ENCODE peak calls at places on chromosomes 6 and 20, in six cellular contexts. One of them, this sample, is unnamed.
A peak's percentile ranks its signal among the peaks of the same experiment; 100 is the strongest.

GRCh38 chr6:124661231-124661630 is 301.0 kb upstream of the RNF217 start:
- DNase-seq in fibroblast of mammary gland: no peak
- DNase-seq in glutamatergic neuron: no peak
- DNase-seq in HFF-Myc: no peak
- DNase-seq in tibial artery: no peak
- DNase-seq in choroid plexus epithelial cell: no peak
- DNase-seq in this sample: no peak

GRCh38 chr6:15370730-15371129 is 124.9 kb downstream of the JARID2 start:
- DNase-seq in fibroblast of mammary gland: no peak
- DNase-seq in glutamatergic neuron: no peak
- DNase-seq in HFF-Myc: no peak
- DNase-seq in tibial artery: no peak
- DNase-seq in choroid plexus epithelial cell: no peak
- DNase-seq in this sample: no peak

GRCh38 chr6:32432050-32432450 is 7.6 kb upstream of the HLA-DRA start:
- DNase-seq in fibroblast of mammary gland: peak; percentile 53
- DNase-seq in glutamatergic neuron: no peak
- DNase-seq in HFF-Myc: no peak
- DNase-seq in tibial artery: no peak
- DNase-seq in choroid plexus epithelial cell: peak; percentile 64
- DNase-seq in this sample: peak; percentile 63

GRCh38 chr20:59955131-59955796 is 3.0 kb upstream of the CDH26 start:
- DNase-seq in fibroblast of mammary gland: peak; percentile 8
- DNase-seq in glutamatergic neuron: no peak
- DNase-seq in HFF-Myc: no peak
- DNase-seq in tibial artery: no peak
- DNase-seq in choroid plexus epithelial cell: peak; percentile 27
- DNase-seq in this sample: peak; percentile 10

GRCh38 chr6:113381957-113382356 is 475.2 kb upstream of the MARCKS start:
- DNase-seq in fibroblast of mammary gland: peak; percentile 76
- DNase-seq in glutamatergic neuron: no peak
- DNase-seq in HFF-Myc: peak; percentile 56
- DNase-seq in tibial artery: peak; percentile 51
- DNase-seq in choroid plexus epithelial cell: peak; percentile 94
- DNase-seq in this sample: peak; percentile 91

GRCh38 chr20:51447097-51447764 is 95.3 kb downstream of the NFATC2 start:
- DNase-seq in fibroblast of mammary gland: peak; percentile 99
- DNase-seq in glutamatergic neuron: no peak
- DNase-seq in HFF-Myc: peak; percentile 93
- DNase-seq in tibial artery: peak; percentile 77
- DNase-seq in choroid plexus epithelial cell: peak; percentile 84
- DNase-seq in this sample: peak; percentile 96

GRCh38 chr6:85452441-85452881 is 2.6 kb downstream of the NT5E start:
- DNase-seq in fibroblast of mammary gland: peak; percentile 93
- DNase-seq in glutamatergic neuron: no peak
- DNase-seq in HFF-Myc: peak; percentile 90
- DNase-seq in tibial artery: no peak
- DNase-seq in choroid plexus epithelial cell: peak; percentile 92
- DNase-seq in this sample: peak; percentile 59

GRCh38 chr20:23050847-23051627 is 1.6 kb upstream of the THBD start:
- DNase-seq in fibroblast of mammary gland: peak; percentile 87
- DNase-seq in glutamatergic neuron: peak; percentile 81
- DNase-seq in HFF-Myc: peak; percentile 5
- DNase-seq in tibial artery: peak; percentile 87
- DNase-seq in choroid plexus epithelial cell: peak; percentile 96
- DNase-seq in this sample: peak; percentile 93

GRCh38 chr6:101397199-101397598 is 3.7 kb downstream of the GRIK2 start:
- DNase-seq in fibroblast of mammary gland: peak; percentile 50
- DNase-seq in glutamatergic neuron: no peak
- DNase-seq in HFF-Myc: no peak
- DNase-seq in tibial artery: no peak
- DNase-seq in choroid plexus epithelial cell: peak; percentile 58
- DNase-seq in this sample: peak; percentile 46

GRCh38 chr20:57481281-57481711 is 43.6 kb downstream of the CTCFL start:
- DNase-seq in fibroblast of mammary gland: no peak
- DNase-seq in glutamatergic neuron: no peak
- DNase-seq in HFF-Myc: no peak
- DNase-seq in tibial artery: peak; percentile 5
- DNase-seq in choroid plexus epithelial cell: no peak
- DNase-seq in this sample: no peak

GRCh38 chr6:7108196-7108963 is 619 bp downstream of the RREB1 start:
- DNase-seq in fibroblast of mammary gland: peak; percentile 47
- DNase-seq in glutamatergic neuron: peak; percentile 57
- DNase-seq in HFF-Myc: no peak
- DNase-seq in tibial artery: peak; percentile 49
- DNase-seq in choroid plexus epithelial cell: peak; percentile 55
- DNase-seq in this sample: peak; percentile 57

GRCh38 chr6:149033454-149034241 is 283.9 kb upstream of the TAB2 start:
- DNase-seq in fibroblast of mammary gland: no peak
- DNase-seq in glutamatergic neuron: no peak
- DNase-seq in HFF-Myc: no peak
- DNase-seq in tibial artery: no peak
- DNase-seq in choroid plexus epithelial cell: no peak
- DNase-seq in this sample: no peak

GRCh38 chr6:72037006-72037405 is 150.7 kb downstream of the RIMS1 start:
- DNase-seq in fibroblast of mammary gland: no peak
- DNase-seq in glutamatergic neuron: no peak
- DNase-seq in HFF-Myc: no peak
- DNase-seq in tibial artery: no peak
- DNase-seq in choroid plexus epithelial cell: no peak
- DNase-seq in this sample: no peak

GRCh38 chr6:11212625-11213024 is 19.8 kb downstream of the NEDD9 start:
- DNase-seq in fibroblast of mammary gland: peak; percentile 91
- DNase-seq in glutamatergic neuron: no peak
- DNase-seq in HFF-Myc: no peak
- DNase-seq in tibial artery: peak; percentile 85
- DNase-seq in choroid plexus epithelial cell: peak; percentile 68
- DNase-seq in this sample: peak; percentile 94

GRCh38 chr20:13111249-13111911 is 102.6 kb downstream of the SPTLC3 start:
- DNase-seq in fibroblast of mammary gland: no peak
- DNase-seq in glutamatergic neuron: no peak
- DNase-seq in HFF-Myc: no peak
- DNase-seq in tibial artery: no peak
- DNase-seq in choroid plexus epithelial cell: no peak
- DNase-seq in this sample: no peak

GRCh38 chr20:54103067-54103761 is 32.8 kb upstream of the BCAS1 start:
- DNase-seq in fibroblast of mammary gland: peak; percentile 66
- DNase-seq in glutamatergic neuron: peak; percentile 92
- DNase-seq in HFF-Myc: no peak
- DNase-seq in tibial artery: peak; percentile 49
- DNase-seq in choroid plexus epithelial cell: peak; percentile 82
- DNase-seq in this sample: peak; percentile 83

GRCh38 chr6:18352842-18353241 is 34.3 kb upstream of the RNF144B start:
- DNase-seq in fibroblast of mammary gland: no peak
- DNase-seq in glutamatergic neuron: no peak
- DNase-seq in HFF-Myc: no peak
- DNase-seq in tibial artery: no peak
- DNase-seq in choroid plexus epithelial cell: no peak
- DNase-seq in this sample: no peak

GRCh38 chr20:36144336-36144735 is 10.2 kb upstream of the EPB41L1 start:
- DNase-seq in fibroblast of mammary gland: no peak
- DNase-seq in glutamatergic neuron: no peak
- DNase-seq in HFF-Myc: no peak
- DNase-seq in tibial artery: no peak
- DNase-seq in choroid plexus epithelial cell: no peak
- DNase-seq in this sample: no peak

GRCh38 chr20:37804584-37805566 is 98.1 kb upstream of the VSTM2L start:
- DNase-seq in fibroblast of mammary gland: no peak
- DNase-seq in glutamatergic neuron: no peak
- DNase-seq in HFF-Myc: no peak
- DNase-seq in tibial artery: no peak
- DNase-seq in choroid plexus epithelial cell: peak; percentile 12
- DNase-seq in this sample: peak; percentile 7

GRCh38 chr20:46757754-46758678 is 48.6 kb downstream of the SLC2A10 start:
- DNase-seq in fibroblast of mammary gland: peak; percentile 58
- DNase-seq in glutamatergic neuron: peak; percentile 74
- DNase-seq in HFF-Myc: peak; percentile 35
- DNase-seq in tibial artery: peak; percentile 46
- DNase-seq in choroid plexus epithelial cell: peak; percentile 71
- DNase-seq in this sample: peak; percentile 70

GRCh38 chr20:61805781-61806180 is 259.9 kb downstream of the TAF4 start:
- DNase-seq in fibroblast of mammary gland: no peak
- DNase-seq in glutamatergic neuron: peak; percentile 7
- DNase-seq in HFF-Myc: no peak
- DNase-seq in tibial artery: no peak
- DNase-seq in choroid plexus epithelial cell: no peak
- DNase-seq in this sample: no peak

GRCh38 chr6:28816909-28817807 is 106.6 kb downstream of the TRIM27 start:
- DNase-seq in fibroblast of mammary gland: peak; percentile 87
- DNase-seq in glutamatergic neuron: no peak
- DNase-seq in HFF-Myc: peak; percentile 70
- DNase-seq in tibial artery: no peak
- DNase-seq in choroid plexus epithelial cell: peak; percentile 76
- DNase-seq in this sample: peak; percentile 56

DNA sequence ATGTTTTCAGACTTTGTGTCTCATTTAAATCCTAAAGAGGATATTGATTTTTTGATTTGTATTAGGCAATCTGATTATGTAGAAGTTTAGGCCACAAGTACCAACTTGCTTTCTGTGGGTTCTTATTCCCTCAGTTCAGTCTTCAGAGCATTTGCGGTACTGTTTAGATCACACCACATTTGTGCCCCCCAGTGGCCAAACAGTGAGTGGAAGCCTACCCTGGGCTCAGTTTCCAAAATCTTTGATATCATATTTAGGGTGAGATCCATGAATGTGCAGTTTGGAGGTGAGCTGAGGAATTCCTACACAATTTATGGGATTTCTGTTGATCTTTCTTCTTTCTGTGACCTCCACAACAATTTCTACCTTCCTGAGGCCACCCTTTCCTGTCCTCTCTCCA is 92.3 kb upstream of the FUT9 start:
- DNase-seq in fibroblast of mammary gland: peak; percentile 0
- DNase-seq in glutamatergic neuron: peak; percentile 18
- DNase-seq in HFF-Myc: no peak
- DNase-seq in tibial artery: no peak
- DNase-seq in choroid plexus epithelial cell: no peak
- DNase-seq in this sample: peak; percentile 1
- TF ChIP-seq CTCF in fibroblast of mammary gland: peak; percentile 21
- TF ChIP-seq CTCF in glutamatergic neuron: peak; percentile 44
- TF ChIP-seq CTCF in HFF-Myc: no peak
- TF ChIP-seq CTCF in tibial artery: no peak
- TF ChIP-seq CTCF in choroid plexus epithelial cell: peak; percentile 13
- TF ChIP-seq CTCF in this sample: peak; percentile 3

DNA sequence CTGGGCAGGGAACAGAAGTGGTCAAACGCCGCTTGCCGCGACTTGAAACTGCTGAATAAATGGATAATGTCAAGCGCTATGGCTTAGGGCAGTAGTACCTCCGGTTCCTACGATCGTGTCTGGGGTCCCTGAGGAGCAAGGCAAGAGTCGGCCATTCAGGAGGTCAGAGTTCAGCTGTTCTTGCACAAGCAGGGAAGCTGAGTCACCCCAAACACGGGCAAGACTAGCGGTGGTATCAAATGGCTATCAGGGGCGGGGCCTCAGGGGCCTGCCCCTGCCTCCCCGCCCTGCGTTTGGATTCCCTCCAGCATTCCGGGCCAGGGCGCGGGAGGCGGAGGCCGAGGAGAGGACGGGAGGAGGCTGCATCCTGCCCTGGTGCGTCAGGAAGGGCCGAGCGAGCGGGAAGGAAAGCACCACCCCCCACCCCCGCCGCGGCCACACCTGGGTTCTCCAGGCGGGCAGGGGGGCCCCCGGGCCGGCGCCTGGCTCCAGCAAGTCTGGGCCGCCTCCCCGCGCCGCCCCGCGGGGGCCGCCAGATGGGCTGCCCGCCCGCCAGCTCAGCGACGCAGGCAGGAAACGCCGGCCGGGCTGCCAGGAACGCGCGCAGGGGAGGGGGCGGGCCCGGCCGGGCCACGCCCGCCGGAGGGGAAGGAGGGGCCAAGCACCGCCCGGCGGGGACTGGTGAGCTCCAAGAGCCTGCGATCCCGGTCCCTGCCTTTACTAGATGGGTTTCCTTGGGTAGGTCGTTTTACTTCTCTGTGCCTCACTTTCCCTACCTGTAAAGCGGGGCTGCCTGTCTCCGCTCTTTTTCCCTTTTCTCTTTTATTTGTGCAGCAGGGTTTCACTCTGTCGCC is 32.2 kb upstream of the ID1 start:
- DNase-seq in fibroblast of mammary gland: peak; percentile 99
- DNase-seq in glutamatergic neuron: peak; percentile 99
- DNase-seq in HFF-Myc: peak; percentile 97
- DNase-seq in tibial artery: peak; percentile 98
- DNase-seq in choroid plexus epithelial cell: peak; percentile 99
- DNase-seq in this sample: peak; percentile 99
- TF ChIP-seq CTCF in fibroblast of mammary gland: no peak
- TF ChIP-seq CTCF in glutamatergic neuron: peak; percentile 28
- TF ChIP-seq CTCF in HFF-Myc: no peak
- TF ChIP-seq CTCF in tibial artery: no peak
- TF ChIP-seq CTCF in choroid plexus epithelial cell: no peak
- TF ChIP-seq CTCF in this sample: no peak

GRCh38 chr6:138088307-138088744 is 18.9 kb downstream of the PERP start:
- DNase-seq in fibroblast of mammary gland: peak; percentile 90
- DNase-seq in glutamatergic neuron: no peak
- DNase-seq in HFF-Myc: peak; percentile 53
- DNase-seq in tibial artery: peak; percentile 25
- DNase-seq in choroid plexus epithelial cell: peak; percentile 96
- DNase-seq in this sample: peak; percentile 79
- TF ChIP-seq CTCF in fibroblast of mammary gland: no peak
- TF ChIP-seq CTCF in glutamatergic neuron: no peak
- TF ChIP-seq CTCF in HFF-Myc: no peak
- TF ChIP-seq CTCF in tibial artery: no peak
- TF ChIP-seq CTCF in choroid plexus epithelial cell: no peak
- TF ChIP-seq CTCF in this sample: no peak

GRCh38 chr20:32236819-32237218 is 29.1 kb downstream of the POFUT1 start:
- DNase-seq in fibroblast of mammary gland: no peak
- DNase-seq in glutamatergic neuron: no peak
- DNase-seq in HFF-Myc: no peak
- DNase-seq in tibial artery: no peak
- DNase-seq in choroid plexus epithelial cell: no peak
- DNase-seq in this sample: no peak

GRCh38 chr20:32238483-32239425 is 31.1 kb downstream of the POFUT1 start:
- DNase-seq in fibroblast of mammary gland: peak; percentile 11
- DNase-seq in glutamatergic neuron: no peak
- DNase-seq in HFF-Myc: no peak
- DNase-seq in tibial artery: no peak
- DNase-seq in choroid plexus epithelial cell: no peak
- DNase-seq in this sample: peak; percentile 11

GRCh38 chr20:32241807-32242206 is 34.1 kb downstream of the POFUT1 start:
- DNase-seq in fibroblast of mammary gland: no peak
- DNase-seq in glutamatergic neuron: no peak
- DNase-seq in HFF-Myc: no peak
- DNase-seq in tibial artery: no peak
- DNase-seq in choroid plexus epithelial cell: no peak
- DNase-seq in this sample: no peak

GRCh38 chr20:32237419-32237818 is 29.7 kb downstream of the POFUT1 start:
- DNase-seq in fibroblast of mammary gland: no peak
- DNase-seq in glutamatergic neuron: no peak
- DNase-seq in HFF-Myc: no peak
- DNase-seq in tibial artery: no peak
- DNase-seq in choroid plexus epithelial cell: no peak
- DNase-seq in this sample: no peak

DNA sequence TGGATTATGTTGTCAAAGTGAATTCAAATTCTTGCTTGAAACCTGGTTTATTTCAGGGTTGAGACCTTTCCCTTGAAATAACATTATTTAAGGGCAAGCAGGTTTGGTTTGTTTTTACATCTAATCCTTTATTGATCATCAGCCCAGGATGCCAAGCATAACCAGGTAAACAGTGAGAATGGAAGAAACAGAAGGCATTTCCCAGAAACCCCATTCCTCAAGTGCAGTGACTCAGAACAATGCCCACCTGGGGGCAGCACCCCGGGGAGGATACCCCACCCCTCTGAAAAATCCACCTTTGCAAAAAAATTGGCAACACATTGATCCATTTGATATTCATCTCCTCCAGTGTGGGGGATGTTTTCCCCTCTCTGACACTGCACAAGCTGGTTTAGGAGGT is 32.5 kb downstream of the POFUT1 start:
- DNase-seq in fibroblast of mammary gland: no peak
- DNase-seq in glutamatergic neuron: no peak
- DNase-seq in HFF-Myc: no peak
- DNase-seq in tibial artery: no peak
- DNase-seq in choroid plexus epithelial cell: no peak
- DNase-seq in this sample: no peak
- TF ChIP-seq CTCF in fibroblast of mammary gland: no peak
- TF ChIP-seq CTCF in glutamatergic neuron: no peak
- TF ChIP-seq CTCF in HFF-Myc: peak; percentile 18
- TF ChIP-seq CTCF in tibial artery: no peak
- TF ChIP-seq CTCF in choroid plexus epithelial cell: peak; percentile 16
- TF ChIP-seq CTCF in this sample: no peak